ENCODE peak calls at places on chromosome 19, in eight cellular contexts. X, P, T, R, O, Y, A and J are unnamed samples.

GRCh38 chr19:12939292-12939606 is 840 bp downstream of the CALR start:
- DNase-seq in X (no peak), P (no peak), T (peak; percentile 39), R (peak; percentile 82), O (no peak), Y (peak; percentile 50), A (no peak), J (no peak)

GRCh38 chr19:35716735-35716984 is 1.1 kb upstream of the KMT2B start:
- DNase-seq in X (peak; percentile 76), P (no peak), T (peak; percentile 87), R (no peak), O (no peak), Y (no peak), A (no peak), J (no peak)

GRCh38 chr19:40791349-40791748 is 7.6 kb upstream of the EGLN2 start:
- DNase-seq in X (no peak), P (no peak), T (no peak), R (no peak), O (no peak), Y (no peak), A (no peak), J (no peak)

GRCh38 chr19:27774337-27774736 is 1438.6 kb downstream of the UQCRFS1 start:
- DNase-seq in X (no peak), P (no peak), T (no peak), R (peak; percentile 8), O (no peak), Y (no peak), A (no peak), J (no peak)

GRCh38 chr19:19110410-19111137 is 27.7 kb downstream of the TMEM161A start:
- DNase-seq in X (no peak), P (no peak), T (no peak), R (peak; percentile 19), O (no peak), Y (peak; percentile 14), A (no peak), J (no peak)

GRCh38 chr19:2055871-2056809 is 5.1 kb upstream of the MKNK2 start:
- DNase-seq in X (peak; percentile 74), P (no peak), T (peak; percentile 68), R (peak; percentile 84), O (no peak), Y (peak; percentile 87), A (no peak), J (no peak)

GRCh38 chr19:53467138-53467502 is 413 bp upstream of the ZNF813 start:
- DNase-seq in X (no peak), P (no peak), T (no peak), R (no peak), O (no peak), Y (no peak), A (no peak), J (no peak)

GRCh38 chr19:19269952-19270694 is 3.0 kb downstream of the TM6SF2 start:
- DNase-seq in X (no peak), P (no peak), T (no peak), R (no peak), O (peak; percentile 55), Y (no peak), A (no peak), J (no peak)

GRCh38 chr19:1069009-1069779 is 2.2 kb downstream of the ARHGAP45 start:
- DNase-seq in X (peak; percentile 73), P (no peak), T (peak; percentile 21), R (no peak), O (no peak), Y (no peak), A (no peak), J (no peak)

GRCh38 chr19:29532097-29532496 is 6.3 kb downstream of the VSTM2B start:
- DNase-seq in X (no peak), P (no peak), T (no peak), R (no peak), O (no peak), Y (no peak), A (no peak), J (no peak)

GRCh38 chr19:871446-872265 is 12.2 kb downstream of the CFD start:
- DNase-seq in X (no peak), P (no peak), T (no peak), R (peak; percentile 69), O (peak; percentile 73), Y (no peak), A (no peak), J (no peak)

GRCh38 chr19:58409010-58409790 is 751 bp downstream of the ZNF584 start:
- DNase-seq in X (no peak), P (peak; percentile 51), T (peak; percentile 44), R (peak; percentile 63), O (peak; percentile 65), Y (peak; percentile 47), A (no peak), J (no peak)

GRCh38 chr19:48271531-48272151 is 1.8 kb downstream of the ZNF114 start:
- DNase-seq in X (peak; percentile 57), P (peak; percentile 66), T (peak; percentile 67), R (peak; percentile 72), O (peak; percentile 87), Y (peak; percentile 49), A (no peak), J (no peak)

GRCh38 chr19:55720801-55721200 is 17.4 kb downstream of the NLRP9 start:
- DNase-seq in X (no peak), P (no peak), T (no peak), R (no peak), O (no peak), Y (no peak), A (no peak), J (no peak)

GRCh38 chr19:45499196-45500180 is 1.2 kb downstream of the PPM1N start:
- DNase-seq in X (no peak), P (no peak), T (no peak), R (peak; percentile 67), O (peak; percentile 88), Y (peak; percentile 56), A (no peak), J (no peak)

GRCh38 chr19:49128545-49129237 is 9.3 kb downstream of the PPFIA3 start:
- DNase-seq in X (no peak), P (no peak), T (no peak), R (no peak), O (no peak), Y (no peak), A (no peak), J (no peak)

GRCh38 chr19:12952488-12953455 is 4.3 kb downstream of the GADD45GIP1 start:
- DNase-seq in X (peak; percentile 61), P (peak; percentile 95), T (peak; percentile 42), R (peak; percentile 93), O (peak; percentile 46), Y (peak; percentile 88), A (no peak), J (no peak)

GRCh38 chr19:36686365-36687213 is 823 bp upstream of the ZNF567 start:
- DNase-seq in X (no peak), P (no peak), T (peak; percentile 2), R (peak; percentile 39), O (no peak), Y (peak; percentile 3), A (no peak), J (no peak)

GRCh38 chr19:16036397-16036925 is 39.8 kb upstream of the TPM4 start:
- DNase-seq in X (no peak), P (no peak), T (no peak), R (no peak), O (no peak), Y (no peak), A (no peak), J (no peak)

GRCh38 chr19:28021316-28022185 is 1191.4 kb downstream of the UQCRFS1 start:
- DNase-seq in X (no peak), P (no peak), T (no peak), R (no peak), O (no peak), Y (no peak), A (no peak), J (no peak)

GRCh38 chr19:7400815-7401214 is 52.1 kb downstream of the ARHGEF18 start:
- DNase-seq in X (no peak), P (no peak), T (no peak), R (no peak), O (no peak), Y (no peak), A (no peak), J (no peak)

GRCh38 chr19:47891923-47892666 is 6.0 kb upstream of the SULT2A1 start:
- DNase-seq in X (no peak), P (no peak), T (no peak), R (peak; percentile 4), O (peak; percentile 91), Y (peak; percentile 7), A (no peak), J (no peak)

GRCh38 chr19:18437481-18438330 is at the start of gene ISYNA1:
- DNase-seq in X (peak; percentile 59), P (no peak), T (peak; percentile 55), R (peak; percentile 71), O (peak; percentile 84), Y (peak; percentile 49), A (no peak), J (no peak)

GRCh38 chr19:45779231-45780145 is 2.8 kb downstream of the DMPK start:
- DNase-seq in X (peak; percentile 80), P (peak; percentile 93), T (peak; percentile 78), R (peak; percentile 68), O (peak; percentile 97), Y (peak; percentile 63), A (peak; percentile 88), J (peak; percentile 95)

GRCh38 chr19:28221736-28222135 is 991.2 kb downstream of the UQCRFS1 start:
- DNase-seq in X (no peak), P (no peak), T (peak; percentile 73), R (no peak), O (peak; percentile 69), Y (no peak), A (no peak), J (no peak)

GRCh38 chr19:2883686-2884439 is 16.7 kb downstream of the ZNF556 start:
- DNase-seq in X (no peak), P (peak; percentile 29), T (no peak), R (peak; percentile 72), O (no peak), Y (peak; percentile 17), A (no peak), J (no peak)

GRCh38 chr19:10501971-10502523 is 1.1 kb downstream of the KEAP1 start:
- DNase-seq in X (peak; percentile 89), P (peak; percentile 86), T (peak; percentile 69), R (peak; percentile 73), O (peak; percentile 66), Y (peak; percentile 67), A (peak; percentile 55), J (peak; percentile 37)

GRCh38 chr19:10654610-10655456 is 687 bp downstream of the ILF3 start:
- DNase-seq in X (peak; percentile 56), P (peak; percentile 83), T (peak; percentile 57), R (peak; percentile 72), O (peak; percentile 77), Y (peak; percentile 56), A (no peak), J (peak; percentile 37)

GRCh38 chr19:29517946-29518345 is 7.8 kb upstream of the VSTM2B start:
- DNase-seq in X (peak; percentile 17), P (no peak), T (no peak), R (no peak), O (no peak), Y (no peak), A (no peak), J (no peak)